ENCODE peak calls at places on chromosomes 3 and 15, in seven cellular contexts. W is cardiac fibroblast, S is neuronal stem cell, F is BE2C, P is NCI-H1105, O is glutamatergic neuron, L is neural progenitor cell. A is an unnamed sample.

GRCh38 chr15:70758790-70759462 is 4.4 kb downstream of the UACA start:
- DNase-seq in L (no peak), O (no peak), F (no peak), P (no peak), W (no peak), S (no peak), A (no peak)

GRCh38 chr3:79167651-79168416 is 600.0 kb downstream of the ROBO1 start:
- DNase-seq in F (no peak), O (no peak), S (no peak), W (peak), P (no peak), L (no peak), A (no peak)

GRCh38 chr3:81339040-81339845 is 422.2 kb downstream of the GBE1 start:
- DNase-seq in L (peak), F (no peak), P (no peak), W (peak), S (no peak), O (no peak), A (no peak)

GRCh38 chr3:24174637-24175036 is 229.6 kb downstream of the NR1D2 start:
- DNase-seq in W (no peak), S (no peak), L (no peak), P (no peak), O (no peak), F (no peak), A (no peak)

GRCh38 chr3:190321789-190322603 is at the start of gene CLDN1:
- DNase-seq in W (peak), O (peak), S (peak), L (peak), P (peak), F (peak), A (peak)

GRCh38 chr3:26246901-26247300 is 375.7 kb upstream of the LRRC3B start:
- DNase-seq in W (no peak), L (no peak), P (no peak), O (no peak), S (no peak), F (no peak), A (no peak)

GRCh38 chr3:4972652-4973643 is 6.3 kb upstream of the BHLHE40 start:
- DNase-seq in F (no peak), W (no peak), P (no peak), O (no peak), L (no peak), S (no peak), A (no peak)

GRCh38 chr3:95319921-95320494 is 1257.1 kb downstream of the NSUN3 start:
- DNase-seq in F (no peak), O (no peak), W (no peak), S (no peak), P (no peak), L (no peak), A (no peak)

GRCh38 chr3:16286161-16286560 is 21.1 kb downstream of the OXNAD1 start:
- DNase-seq in O (no peak), W (no peak), P (no peak), F (no peak), L (no peak), S (no peak), A (no peak)

GRCh38 chr15:33028495-33028894 is 166.0 kb downstream of the FMN1 start:
- DNase-seq in S (no peak), L (no peak), P (no peak), F (no peak), O (no peak), W (no peak), A (no peak)

GRCh38 chr3:127150915-127151564 is 41.9 kb upstream of the PRR23E start:
- DNase-seq in F (no peak), O (no peak), S (no peak), L (no peak), W (no peak), P (no peak), A (no peak)

GRCh38 chr15:84598993-84599392 is 1.8 kb upstream of the ZSCAN2 start:
- DNase-seq in W (peak), O (peak), L (peak), P (no peak), F (peak), S (no peak), A (peak)

GRCh38 chr15:70062321-70062956 is 35.3 kb downstream of the TLE3 start:
- DNase-seq in P (peak), L (peak), F (peak), O (peak), W (peak), S (no peak), A (no peak)

GRCh38 chr3:141076821-141077571 is 25.8 kb downstream of the SPSB4 start:
- DNase-seq in P (peak), O (no peak), L (peak), F (peak), S (no peak), W (peak), A (peak)

GRCh38 chr15:60972301-60972700 is 256.8 kb downstream of the RORA start:
- DNase-seq in O (no peak), P (no peak), F (no peak), W (peak), L (no peak), S (no peak), A (no peak)

GRCh38 chr3:30340500-30340899 is 265.9 kb upstream of the TGFBR2 start:
- DNase-seq in P (no peak), O (no peak), L (no peak), S (no peak), W (no peak), F (no peak), A (no peak)

GRCh38 chr3:5126586-5126985 is 4.5 kb downstream of the ARL8B start:
- DNase-seq in F (no peak), L (no peak), S (no peak), W (peak), O (no peak), P (no peak), A (no peak)

GRCh38 chr3:195911946-195912270 is 3.6 kb upstream of the TNK2 start:
- DNase-seq in F (no peak), P (no peak), W (no peak), S (no peak), L (no peak), O (no peak), A (peak)

GRCh38 chr3:5010706-5011554 is 31.7 kb downstream of the BHLHE40 start:
- DNase-seq in O (no peak), W (no peak), S (no peak), L (no peak), F (no peak), P (no peak), A (no peak)

GRCh38 chr15:76546805-76547204 is 210.2 kb downstream of the ISL2 start:
- DNase-seq in W (no peak), F (no peak), O (no peak), L (no peak), S (no peak), P (no peak), A (no peak)

GRCh38 chr3:60552581-60552980 is 698.7 kb downstream of the FHIT start:
- DNase-seq in O (no peak), W (no peak), F (peak), L (no peak), P (no peak), S (no peak), A (no peak)

GRCh38 chr3:19213608-19214220 is 65.4 kb downstream of the KCNH8 start:
- DNase-seq in O (no peak), P (no peak), W (no peak), L (peak), F (peak), S (no peak), A (peak)

GRCh38 chr15:39474657-39475056 is 106.2 kb upstream of the THBS1 start:
- DNase-seq in L (no peak), F (no peak), O (no peak), W (no peak), P (no peak), S (no peak), A (no peak)

GRCh38 chr15:71547066-71547465 is 263.3 kb upstream of the NR2E3 start:
- DNase-seq in P (no peak), O (peak), F (no peak), L (peak), S (no peak), W (peak), A (no peak)

GRCh38 chr3:78143000-78143399 is 1103.1 kb downstream of the ROBO2 start:
- DNase-seq in P (no peak), L (no peak), S (no peak), W (peak), O (no peak), F (no peak), A (no peak)

GRCh38 chr15:57290192-57290591 is 86.1 kb upstream of the CGNL1 start:
- DNase-seq in P (no peak), O (no peak), W (no peak), L (no peak), S (no peak), F (no peak), A (no peak)

GRCh38 chr15:40844543-40844981 is 714 bp downstream of the SPINT1 start:
- DNase-seq in O (peak), S (no peak), L (peak), W (peak), P (no peak), F (no peak), A (no peak)

GRCh38 chr3:86792316-86792715 is 198.6 kb downstream of the VGLL3 start:
- DNase-seq in W (peak), F (no peak), P (no peak), O (no peak), S (no peak), L (no peak), A (no peak)

GRCh38 chr15:43872416-43873020 is 45.7 kb downstream of the WDR76 start:
- DNase-seq in W (peak), S (peak), F (peak), P (peak), O (peak), L (peak), A (peak)

GRCh38 chr3:123791898-123792297 is 92.2 kb downstream of the MYLK start:
- DNase-seq in F (peak), W (peak), P (no peak), S (no peak), O (no peak), L (no peak), A (no peak)

GRCh38 chr15:95247068-95247984 is 1016.0 kb downstream of the MCTP2 start:
- DNase-seq in F (no peak), O (no peak), W (peak), S (no peak), L (no peak), P (no peak), A (no peak)

GRCh38 chr3:158918008-158918407 is 116.2 kb downstream of the MFSD1 start:
- DNase-seq in F (peak), P (peak), O (peak), W (peak), S (peak), L (peak), A (peak)

GRCh38 chr15:84647726-84648125 is 6.4 kb downstream of the WDR73 start:
- DNase-seq in L (no peak), F (no peak), W (no peak), S (no peak), O (no peak), P (no peak), A (no peak)

GRCh38 chr3:193780371-193780770 is 187.4 kb downstream of the OPA1 start:
- DNase-seq in P (no peak), L (no peak), S (no peak), F (no peak), O (no peak), W (no peak), A (no peak)

GRCh38 chr3:32870373-32871091 is 52.7 kb downstream of the TRIM71 start:
- DNase-seq in F (no peak), S (no peak), L (no peak), O (no peak), P (no peak), W (no peak), A (no peak)

GRCh38 chr3:71447803-71448202 is 135.7 kb downstream of the FOXP1 start:
- DNase-seq in O (no peak), F (no peak), S (no peak), P (no peak), W (no peak), L (no peak), A (no peak)

GRCh38 chr15:42650208-42651066 is 75.0 kb downstream of the STARD9 start:
- DNase-seq in P (no peak), S (peak), L (peak), O (peak), W (peak), F (peak), A (peak)

GRCh38 chr3:56355570-56356185 is 112.6 kb downstream of the ERC2 start:
- DNase-seq in O (no peak), S (no peak), W (no peak), L (no peak), P (no peak), F (no peak), A (no peak)

GRCh38 chr3:59266551-59266950 is 216.7 kb upstream of the CFAP20DC start:
- DNase-seq in W (no peak), F (no peak), S (no peak), L (no peak), P (no peak), O (no peak), A (no peak)

GRCh38 chr3:28915711-28916481 is 365.0 kb upstream of the RBMS3 start:
- DNase-seq in W (peak), S (peak), L (peak), P (no peak), O (peak), F (peak), A (peak)